ENCODE peak calls at places on chromosomes 7 and 10, in four cellular contexts. F, K, O and A are unnamed samples.

GRCh38 chr7:91443862-91444261 is 179.6 kb downstream of the FZD1 start:
- DNase-seq in K (no peak), O (no peak), F (no peak), A (no peak)

GRCh38 chr10:23314835-23315239 is 29.8 kb downstream of the C10orf67 start:
- DNase-seq in K (peak; percentile 60), O (no peak), F (peak; percentile 93), A (peak; percentile 80)

GRCh38 chr7:64655811-64656210 is 10.1 kb upstream of the ZNF107 start:
- DNase-seq in K (no peak), O (no peak), F (no peak), A (no peak)

GRCh38 chr10:108327706-108328105 is 1163.2 kb upstream of the SORCS1 start:
- DNase-seq in O (no peak), F (no peak), K (no peak), A (peak; percentile 7)

GRCh38 chr10:60974463-60975149 is 30.6 kb upstream of the RHOBTB1 start:
- DNase-seq in K (no peak), O (no peak), F (no peak), A (no peak)

GRCh38 chr10:69958232-69958902 is 94.3 kb upstream of the MACROH2A2 start:
- DNase-seq in K (no peak), O (no peak), F (peak; percentile 76), A (peak; percentile 42)

GRCh38 chr10:97000487-97001182 is 168.5 kb downstream of the LCOR start:
- DNase-seq in K (no peak), F (no peak), O (no peak), A (no peak)

GRCh38 chr10:54703086-54703485 is 97.9 kb downstream of the PCDH15 start:
- DNase-seq in O (no peak), K (no peak), F (peak; percentile 46), A (peak; percentile 18)

GRCh38 chr7:108454674-108455523 is 1.3 kb downstream of the NRCAM start:
- DNase-seq in F (peak; percentile 31), K (peak; percentile 78), O (no peak), A (peak; percentile 38)

GRCh38 chr7:131111081-131111576 is 216.5 kb upstream of the MKLN1 start:
- DNase-seq in F (peak; percentile 89), K (no peak), O (no peak), A (peak; percentile 70)

GRCh38 chr10:123743441-123744225 is 77.5 kb downstream of the GPR26 start:
- DNase-seq in F (no peak), K (peak; percentile 59), O (no peak), A (no peak)

GRCh38 chr7:131007439-131008330 is 273.7 kb upstream of the KLF14 start:
- DNase-seq in F (peak; percentile 79), K (peak; percentile 37), O (no peak), A (peak; percentile 82)

GRCh38 chr10:26216577-26216948 is at the start of gene GAD2:
- DNase-seq in F (no peak), K (no peak), O (no peak), A (no peak)

GRCh38 chr7:13197501-13197900 is 510.1 kb downstream of the ARL4A start:
- DNase-seq in K (no peak), O (no peak), F (peak; percentile 16), A (peak; percentile 32)

DNA sequence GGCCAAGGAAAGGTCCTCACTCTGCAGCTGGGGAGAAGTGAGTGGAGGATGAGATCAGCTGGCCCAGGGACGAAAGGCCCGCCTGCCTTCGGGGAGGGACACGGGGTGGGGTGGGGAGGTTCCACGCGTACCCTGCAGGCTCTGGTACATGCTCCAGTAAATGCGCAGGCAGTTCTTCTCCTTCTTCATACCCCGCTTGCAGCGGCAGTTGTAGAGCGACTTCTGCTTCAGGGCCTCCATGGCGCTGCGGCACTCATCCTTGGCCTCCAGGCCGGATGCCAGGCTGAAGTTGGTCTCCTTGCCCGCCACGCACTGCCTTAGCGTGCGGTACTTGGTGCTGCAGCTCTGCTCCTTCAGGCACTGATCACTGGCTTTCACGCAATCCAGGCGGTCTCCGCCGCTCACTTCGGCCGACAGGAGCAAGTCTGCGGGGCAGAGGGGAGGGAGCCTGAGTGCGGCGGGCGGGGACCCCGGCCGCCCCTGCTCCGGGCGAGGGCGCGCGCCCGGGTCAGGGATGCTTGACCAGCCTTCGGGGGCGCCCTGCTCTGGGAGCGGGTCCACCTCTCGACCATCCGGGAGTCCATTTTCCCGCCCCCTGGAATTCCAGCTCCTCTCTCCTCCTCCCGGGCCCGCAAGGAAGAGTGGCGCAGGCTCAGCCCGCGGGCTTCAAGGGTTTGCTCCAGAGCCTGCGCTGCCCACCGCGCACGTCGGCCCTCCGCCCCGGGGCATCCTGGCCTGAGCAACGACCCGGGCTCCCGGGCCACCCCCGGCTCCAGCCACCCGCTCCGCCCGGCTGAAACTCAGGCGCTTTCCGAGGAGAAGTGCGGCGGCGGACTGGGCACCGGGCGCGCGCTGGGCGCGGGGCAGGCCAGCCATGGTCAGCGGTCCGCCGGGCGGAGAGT is 2.1 kb downstream of the GFRA1 start:
- DNase-seq in O (peak; percentile 46), K (no peak), F (no peak), A (no peak)
- H3K4me3 ChIP-seq in O (peak overlapping the region; percentile 56), K (no peak overlapping the region), F (no peak overlapping the region), A (peak overlapping the region; percentile 53)

GRCh38 chr7:121953164-121953563 is 80.2 kb downstream of the PTPRZ1 start:
- DNase-seq in K (no peak), F (no peak), O (no peak), A (no peak)
- H3K4me3 ChIP-seq in K (no peak overlapping the region), F (no peak overlapping the region), O (no peak overlapping the region), A (no peak overlapping the region)

GRCh38 chr7:74655324-74655723 is 2.2 kb upstream of the GTF2I start:
- DNase-seq in F (peak; percentile 85), O (no peak), K (no peak), A (no peak)
- H3K4me3 ChIP-seq in F (no peak overlapping the region), O (peak overlapping the region; percentile 96), K (no peak overlapping the region), A (no peak overlapping the region)

DNA sequence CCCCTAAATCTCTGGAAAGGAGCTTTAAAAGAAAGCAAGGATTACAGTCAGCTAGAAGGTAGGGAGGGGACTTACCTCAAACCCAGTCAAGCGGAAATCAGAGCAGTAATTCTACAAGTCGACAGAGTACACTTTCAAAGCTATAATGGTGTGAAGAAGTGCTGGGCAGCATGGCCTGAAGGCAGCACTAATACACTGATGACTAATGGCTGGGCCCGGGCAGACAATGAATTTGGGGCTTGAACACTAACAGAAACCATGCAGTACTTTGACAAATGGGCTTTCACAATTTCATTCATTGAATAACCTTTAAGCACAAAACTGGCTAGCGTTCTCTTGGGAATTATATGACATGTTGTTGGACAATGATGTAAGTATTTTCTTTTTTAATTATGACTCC is 4.7 kb downstream of the GLI3 start:
- DNase-seq in F (no peak), O (no peak), K (no peak), A (peak; percentile 51)
- H3K4me3 ChIP-seq in F (no peak overlapping the region), O (no peak overlapping the region), K (no peak overlapping the region), A (no peak overlapping the region)

DNA sequence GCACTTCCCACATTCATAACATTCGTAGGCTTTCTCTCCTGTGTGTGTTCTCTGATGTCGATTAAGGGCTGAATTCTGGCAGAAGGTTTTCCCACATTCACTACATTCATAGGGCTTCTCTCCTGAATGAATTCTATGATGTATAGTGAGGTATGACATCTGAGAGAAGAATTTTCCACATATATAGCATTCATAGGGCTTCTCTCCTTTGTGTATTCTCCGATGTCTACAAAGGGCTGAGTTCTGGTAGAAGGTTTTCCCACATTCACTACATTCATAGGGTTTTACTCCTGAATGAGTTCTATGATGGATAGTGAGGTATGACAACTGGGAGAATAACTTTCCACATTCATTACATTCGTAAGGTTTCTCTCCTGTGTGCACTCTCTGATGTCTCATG is 15.6 kb downstream of the ZNF12 start:
- DNase-seq in K (no peak), F (no peak), O (no peak), A (no peak)
- H3K4me3 ChIP-seq in K (no peak overlapping the region), F (no peak overlapping the region), O (no peak overlapping the region), A (no peak overlapping the region)

GRCh38 chr7:79455173-79455790 is 1.8 kb upstream of the MAGI2 start:
- DNase-seq in O (peak; percentile 15), F (no peak), K (no peak), A (no peak)
- H3K4me3 ChIP-seq in O (peak overlapping the region; percentile 94), F (peak overlapping the region; percentile 88), K (no peak overlapping the region), A (no peak overlapping the region)

GRCh38 chr7:27184342-27185012 is 555 bp downstream of the HOXA11 start:
- DNase-seq in F (peak; percentile 13), O (no peak), K (no peak), A (no peak)
- H3K4me3 ChIP-seq in F (peak overlapping the region; percentile 14), O (peak overlapping the region; percentile 42), K (peak overlapping the region; percentile 39), A (peak overlapping the region; percentile 34)